ENCODE peak calls at places on chromosome 20, in ten cellular contexts. One of them, this sample, is unnamed.
A peak's percentile ranks its signal among the peaks of the same experiment; 100 is the strongest.

GRCh38 chr20:63702751-63703470 is 4.9 kb downstream of the ARFRP1 start:
- DNase-seq in endothelial cell: no peak
- DNase-seq in dorsolateral prefrontal cortex: no peak
- DNase-seq in mucosa of descending colon: peak; percentile 31
- DNase-seq in uterus: no peak
- DNase-seq in cardiac muscle cell: no peak
- DNase-seq in tibial nerve: no peak
- DNase-seq in mesothelial cell of epicardium: no peak
- DNase-seq in MCF 10A: no peak
- DNase-seq in nephron progenitor cell: no peak
- DNase-seq in this sample: no peak

GRCh38 chr20:56003966-56004365 is 1.4 kb downstream of the CBLN4 start:
- DNase-seq in dorsolateral prefrontal cortex: no peak
- DNase-seq in uterus: peak; percentile 20
- DNase-seq in mucosa of descending colon: no peak
- DNase-seq in endothelial cell: no peak
- DNase-seq in tibial nerve: no peak
- DNase-seq in mesothelial cell of epicardium: no peak
- DNase-seq in MCF 10A: no peak
- DNase-seq in cardiac muscle cell: no peak
- DNase-seq in nephron progenitor cell: no peak
- DNase-seq in this sample: no peak

GRCh38 chr20:48769111-48769879 is 58.5 kb downstream of the PREX1 start:
- DNase-seq in uterus: no peak
- DNase-seq in endothelial cell: no peak
- DNase-seq in nephron progenitor cell: no peak
- DNase-seq in MCF 10A: no peak
- DNase-seq in tibial nerve: no peak
- DNase-seq in mucosa of descending colon: no peak
- DNase-seq in dorsolateral prefrontal cortex: no peak
- DNase-seq in cardiac muscle cell: peak; percentile 62
- DNase-seq in mesothelial cell of epicardium: no peak
- DNase-seq in this sample: no peak

GRCh38 chr20:50753152-50753551 is 21.8 kb downstream of the PARD6B start:
- DNase-seq in endothelial cell: no peak
- DNase-seq in nephron progenitor cell: no peak
- DNase-seq in uterus: no peak
- DNase-seq in dorsolateral prefrontal cortex: no peak
- DNase-seq in cardiac muscle cell: no peak
- DNase-seq in tibial nerve: no peak
- DNase-seq in mucosa of descending colon: no peak
- DNase-seq in MCF 10A: no peak
- DNase-seq in mesothelial cell of epicardium: no peak
- DNase-seq in this sample: no peak

GRCh38 chr20:37492945-37493344 is 28.1 kb upstream of the NNAT start:
- DNase-seq in tibial nerve: no peak
- DNase-seq in cardiac muscle cell: no peak
- DNase-seq in endothelial cell: no peak
- DNase-seq in dorsolateral prefrontal cortex: no peak
- DNase-seq in MCF 10A: no peak
- DNase-seq in nephron progenitor cell: no peak
- DNase-seq in uterus: no peak
- DNase-seq in mucosa of descending colon: no peak
- DNase-seq in mesothelial cell of epicardium: no peak
- DNase-seq in this sample: no peak

GRCh38 chr20:24783631-24784492 is 165.2 kb upstream of the CST7 start:
- DNase-seq in dorsolateral prefrontal cortex: no peak
- DNase-seq in endothelial cell: peak; percentile 30
- DNase-seq in tibial nerve: no peak
- DNase-seq in mucosa of descending colon: no peak
- DNase-seq in MCF 10A: no peak
- DNase-seq in uterus: no peak
- DNase-seq in cardiac muscle cell: no peak
- DNase-seq in mesothelial cell of epicardium: no peak
- DNase-seq in nephron progenitor cell: no peak
- DNase-seq in this sample: no peak

GRCh38 chr20:24993337-24994185 is 1.0 kb upstream of the APMAP start:
- DNase-seq in nephron progenitor cell: no peak
- DNase-seq in endothelial cell: no peak
- DNase-seq in MCF 10A: peak; percentile 52
- DNase-seq in mucosa of descending colon: no peak
- DNase-seq in dorsolateral prefrontal cortex: no peak
- DNase-seq in uterus: no peak
- DNase-seq in cardiac muscle cell: peak; percentile 67
- DNase-seq in mesothelial cell of epicardium: no peak
- DNase-seq in tibial nerve: no peak
- DNase-seq in this sample: no peak

GRCh38 chr20:11852189-11852588 is 65.5 kb upstream of the BTBD3 start:
- DNase-seq in MCF 10A: no peak
- DNase-seq in dorsolateral prefrontal cortex: no peak
- DNase-seq in uterus: no peak
- DNase-seq in nephron progenitor cell: no peak
- DNase-seq in endothelial cell: no peak
- DNase-seq in mucosa of descending colon: no peak
- DNase-seq in mesothelial cell of epicardium: no peak
- DNase-seq in tibial nerve: no peak
- DNase-seq in cardiac muscle cell: no peak
- DNase-seq in this sample: no peak

DNA sequence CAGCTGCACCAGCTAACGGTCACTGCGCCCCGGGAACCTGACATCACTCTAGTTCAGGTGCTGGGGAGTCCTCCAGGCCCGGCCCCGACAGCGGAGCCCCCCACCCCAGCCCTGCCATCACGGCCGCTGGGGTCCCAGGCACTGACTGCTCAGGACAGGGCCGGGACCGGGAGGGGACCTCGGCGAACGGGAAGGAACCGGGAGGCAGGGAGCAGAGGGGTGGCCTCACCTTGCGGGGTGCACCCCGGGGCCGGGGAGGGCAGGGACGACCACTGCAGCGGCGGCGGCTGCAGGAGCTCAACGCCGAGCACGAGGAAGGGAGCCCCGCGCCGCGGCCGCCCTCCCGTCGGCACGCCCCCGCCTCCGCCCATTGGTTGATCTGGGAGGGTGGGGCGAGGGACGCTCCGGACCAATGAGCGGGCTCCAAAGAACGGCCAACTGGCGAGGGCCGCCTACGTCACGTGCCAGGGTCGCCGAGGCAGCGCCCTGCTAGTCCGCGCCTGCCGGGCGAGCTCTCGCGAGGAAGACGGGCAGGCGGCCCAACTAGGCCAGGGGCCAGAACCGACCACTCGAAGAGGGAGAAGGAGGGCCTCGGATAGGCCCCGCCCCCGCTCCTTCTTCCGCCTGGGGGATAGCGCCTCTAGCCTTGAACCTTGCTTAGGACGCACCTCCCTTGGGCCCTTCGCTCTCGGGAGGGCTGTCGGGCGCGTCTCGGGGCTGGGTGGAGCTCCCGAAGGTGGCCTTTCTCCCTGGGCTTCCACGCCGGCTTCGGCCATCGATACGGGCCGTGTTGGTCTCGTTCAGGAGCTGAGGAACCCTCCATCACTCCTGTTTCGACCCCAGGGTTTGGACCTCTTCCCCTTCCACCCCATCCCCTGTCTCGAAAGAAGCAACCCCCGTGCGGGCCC is at the start of gene ADISSP:
- DNase-seq in endothelial cell: peak; percentile 97
- DNase-seq in mesothelial cell of epicardium: peak; percentile 97
- DNase-seq in MCF 10A: peak; percentile 98
- DNase-seq in cardiac muscle cell: peak; percentile 99
- DNase-seq in tibial nerve: peak; percentile 97
- DNase-seq in dorsolateral prefrontal cortex: peak; percentile 99
- DNase-seq in mucosa of descending colon: peak; percentile 100
- DNase-seq in nephron progenitor cell: peak; percentile 96
- DNase-seq in uterus: peak; percentile 99
- DNase-seq in this sample: peak; percentile 95
- TF ChIP-seq CTCF in endothelial cell: no peak
- TF ChIP-seq CTCF in mesothelial cell of epicardium: no peak
- TF ChIP-seq CTCF in MCF 10A: no peak
- TF ChIP-seq CTCF in cardiac muscle cell: peak; percentile 13
- TF ChIP-seq CTCF in tibial nerve: no peak
- TF ChIP-seq CTCF in dorsolateral prefrontal cortex: peak; percentile 47
- TF ChIP-seq CTCF in mucosa of descending colon: no peak
- TF ChIP-seq CTCF in nephron progenitor cell: no peak
- TF ChIP-seq CTCF in uterus: no peak
- TF ChIP-seq CTCF in this sample: no peak

GRCh38 chr20:53914861-53915458 is 155.4 kb downstream of the BCAS1 start:
- DNase-seq in cardiac muscle cell: no peak
- DNase-seq in uterus: no peak
- DNase-seq in dorsolateral prefrontal cortex: no peak
- DNase-seq in endothelial cell: no peak
- DNase-seq in MCF 10A: no peak
- DNase-seq in mucosa of descending colon: no peak
- DNase-seq in nephron progenitor cell: no peak
- DNase-seq in mesothelial cell of epicardium: no peak
- DNase-seq in tibial nerve: no peak
- DNase-seq in this sample: no peak

GRCh38 chr20:53911301-53911700 is 159.1 kb downstream of the BCAS1 start:
- DNase-seq in dorsolateral prefrontal cortex: no peak
- DNase-seq in MCF 10A: no peak
- DNase-seq in cardiac muscle cell: no peak
- DNase-seq in tibial nerve: no peak
- DNase-seq in endothelial cell: no peak
- DNase-seq in mesothelial cell of epicardium: no peak
- DNase-seq in mucosa of descending colon: no peak
- DNase-seq in nephron progenitor cell: no peak
- DNase-seq in uterus: no peak
- DNase-seq in this sample: no peak

GRCh38 chr20:53916173-53916512 is 154.3 kb downstream of the BCAS1 start:
- DNase-seq in MCF 10A: no peak
- DNase-seq in uterus: no peak
- DNase-seq in mucosa of descending colon: no peak
- DNase-seq in nephron progenitor cell: no peak
- DNase-seq in dorsolateral prefrontal cortex: no peak
- DNase-seq in tibial nerve: no peak
- DNase-seq in cardiac muscle cell: no peak
- DNase-seq in mesothelial cell of epicardium: no peak
- DNase-seq in endothelial cell: no peak
- DNase-seq in this sample: no peak

GRCh38 chr20:53915459-53916172 is 154.8 kb downstream of the BCAS1 start:
- DNase-seq in mucosa of descending colon: peak; percentile 96
- DNase-seq in endothelial cell: peak; percentile 96
- DNase-seq in nephron progenitor cell: peak; percentile 96
- DNase-seq in tibial nerve: peak; percentile 98
- DNase-seq in dorsolateral prefrontal cortex: peak; percentile 91
- DNase-seq in cardiac muscle cell: peak; percentile 95
- DNase-seq in uterus: peak; percentile 93
- DNase-seq in MCF 10A: peak; percentile 94
- DNase-seq in mesothelial cell of epicardium: peak; percentile 95
- DNase-seq in this sample: peak; percentile 76

DNA sequence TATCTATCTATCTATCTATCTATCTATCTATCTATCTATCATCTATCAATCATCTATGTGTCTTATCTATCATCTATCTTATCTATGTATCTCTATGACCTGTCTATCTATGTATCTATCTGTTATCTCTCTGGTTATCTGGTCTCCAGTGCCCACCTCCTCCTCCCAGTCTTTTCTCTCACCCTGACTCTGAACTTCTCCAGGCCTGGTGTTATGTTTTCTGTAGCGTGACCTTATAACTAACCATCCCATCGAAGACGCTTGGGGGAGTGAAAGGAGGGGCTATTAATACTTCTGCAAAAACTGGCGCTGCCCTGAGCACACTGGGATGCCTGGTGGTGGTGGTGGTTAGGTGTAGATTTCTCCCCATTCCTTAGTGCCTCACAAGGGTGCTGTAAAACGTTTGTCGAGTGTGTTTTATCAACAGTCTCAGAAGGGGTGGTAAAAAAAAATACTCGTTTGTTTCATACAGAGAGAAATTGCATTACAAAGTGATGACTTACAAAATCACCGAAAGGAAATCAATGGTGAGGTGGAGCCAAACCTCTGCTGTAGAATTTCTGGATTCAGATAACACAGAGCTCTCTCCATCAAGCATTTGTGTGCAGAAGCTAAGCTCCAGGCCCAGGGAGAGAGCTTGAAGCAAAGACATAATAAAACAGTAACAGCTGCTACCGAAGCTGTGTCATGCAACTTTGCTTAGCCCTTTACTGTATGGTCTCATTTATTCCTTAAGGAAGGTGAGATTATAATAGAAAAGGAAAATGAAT is 156.1 kb downstream of the BCAS1 start:
- DNase-seq in mucosa of descending colon: no peak
- DNase-seq in MCF 10A: no peak
- DNase-seq in endothelial cell: no peak
- DNase-seq in nephron progenitor cell: no peak
- DNase-seq in dorsolateral prefrontal cortex: no peak
- DNase-seq in mesothelial cell of epicardium: no peak
- DNase-seq in cardiac muscle cell: peak; percentile 69
- DNase-seq in uterus: no peak
- DNase-seq in tibial nerve: no peak
- DNase-seq in this sample: no peak
- TF ChIP-seq CTCF in mucosa of descending colon: no peak
- TF ChIP-seq CTCF in MCF 10A: no peak
- TF ChIP-seq CTCF in endothelial cell: no peak
- TF ChIP-seq CTCF in nephron progenitor cell: no peak
- TF ChIP-seq CTCF in dorsolateral prefrontal cortex: no peak
- TF ChIP-seq CTCF in mesothelial cell of epicardium: no peak
- TF ChIP-seq CTCF in cardiac muscle cell: peak; percentile 7
- TF ChIP-seq CTCF in uterus: no peak
- TF ChIP-seq CTCF in tibial nerve: no peak
- TF ChIP-seq CTCF in this sample: no peak

GRCh38 chr20:44597516-44597915 is 15.1 kb downstream of the PKIG start:
- DNase-seq in endothelial cell: no peak
- DNase-seq in tibial nerve: no peak
- DNase-seq in nephron progenitor cell: no peak
- DNase-seq in mucosa of descending colon: no peak
- DNase-seq in dorsolateral prefrontal cortex: no peak
- DNase-seq in uterus: no peak
- DNase-seq in MCF 10A: no peak
- DNase-seq in mesothelial cell of epicardium: no peak
- DNase-seq in cardiac muscle cell: no peak
- DNase-seq in this sample: no peak

GRCh38 chr20:44597930-44598329 is 15.6 kb downstream of the PKIG start:
- DNase-seq in mesothelial cell of epicardium: no peak
- DNase-seq in MCF 10A: no peak
- DNase-seq in endothelial cell: no peak
- DNase-seq in tibial nerve: no peak
- DNase-seq in dorsolateral prefrontal cortex: no peak
- DNase-seq in mucosa of descending colon: no peak
- DNase-seq in nephron progenitor cell: no peak
- DNase-seq in uterus: no peak
- DNase-seq in cardiac muscle cell: no peak
- DNase-seq in this sample: no peak

GRCh38 chr20:44599715-44600114 is 17.3 kb downstream of the PKIG start:
- DNase-seq in mucosa of descending colon: no peak
- DNase-seq in mesothelial cell of epicardium: no peak
- DNase-seq in dorsolateral prefrontal cortex: no peak
- DNase-seq in cardiac muscle cell: no peak
- DNase-seq in MCF 10A: no peak
- DNase-seq in endothelial cell: no peak
- DNase-seq in nephron progenitor cell: no peak
- DNase-seq in uterus: no peak
- DNase-seq in tibial nerve: no peak
- DNase-seq in this sample: no peak

GRCh38 chr20:44600301-44600700 is 17.9 kb downstream of the PKIG start:
- DNase-seq in dorsolateral prefrontal cortex: no peak
- DNase-seq in tibial nerve: no peak
- DNase-seq in MCF 10A: no peak
- DNase-seq in nephron progenitor cell: no peak
- DNase-seq in endothelial cell: no peak
- DNase-seq in cardiac muscle cell: no peak
- DNase-seq in uterus: no peak
- DNase-seq in mucosa of descending colon: no peak
- DNase-seq in mesothelial cell of epicardium: no peak
- DNase-seq in this sample: no peak

DNA sequence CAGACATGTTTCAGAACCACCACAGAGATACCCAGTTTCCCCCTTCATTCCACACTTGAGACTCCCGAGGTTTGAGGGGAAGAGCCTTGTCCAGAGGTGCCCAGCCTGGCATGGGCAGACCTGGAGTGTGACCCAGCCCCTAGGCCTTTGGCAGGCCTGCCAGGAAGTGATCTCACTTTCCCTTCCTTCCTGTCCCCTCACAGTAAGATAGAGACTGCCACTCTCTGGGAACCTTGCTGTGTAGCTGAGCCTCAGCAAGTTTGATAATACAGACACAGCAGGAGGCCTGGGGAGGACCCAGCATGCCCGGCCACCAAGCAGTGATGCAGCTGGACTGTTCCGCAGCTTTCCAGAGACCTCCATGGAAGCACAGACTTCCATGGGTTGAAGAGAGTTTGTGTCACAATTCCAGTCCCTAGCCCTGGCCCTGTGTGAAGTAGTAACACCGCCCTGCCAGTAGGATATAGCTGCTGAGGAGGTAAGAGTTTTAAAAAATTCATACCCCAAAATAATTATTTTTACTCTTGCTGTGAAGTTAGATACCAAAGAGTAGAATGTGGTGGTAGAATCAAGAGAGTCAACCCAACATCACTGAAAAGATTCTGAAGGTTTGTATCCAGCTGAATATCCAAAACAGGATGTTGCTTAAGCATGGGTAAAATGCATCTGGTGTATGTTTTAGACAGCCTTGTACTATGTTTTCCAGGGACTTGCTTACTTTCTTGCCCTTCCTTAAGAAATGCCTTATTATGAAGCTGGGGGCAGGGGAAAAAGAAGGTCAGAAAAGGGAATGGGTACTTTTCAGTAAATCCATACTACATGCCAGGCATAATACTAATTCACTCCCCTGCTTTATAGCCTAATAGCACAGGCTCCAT is 16.3 kb downstream of the PKIG start:
- DNase-seq in cardiac muscle cell: peak; percentile 70
- DNase-seq in tibial nerve: no peak
- DNase-seq in uterus: no peak
- DNase-seq in MCF 10A: no peak
- DNase-seq in mucosa of descending colon: no peak
- DNase-seq in dorsolateral prefrontal cortex: no peak
- DNase-seq in endothelial cell: no peak
- DNase-seq in mesothelial cell of epicardium: no peak
- DNase-seq in nephron progenitor cell: no peak
- DNase-seq in this sample: no peak
- TF ChIP-seq CTCF in cardiac muscle cell: peak; percentile 19
- TF ChIP-seq CTCF in tibial nerve: no peak
- TF ChIP-seq CTCF in uterus: no peak
- TF ChIP-seq CTCF in MCF 10A: no peak
- TF ChIP-seq CTCF in mucosa of descending colon: no peak
- TF ChIP-seq CTCF in dorsolateral prefrontal cortex: no peak
- TF ChIP-seq CTCF in endothelial cell: peak; percentile 33
- TF ChIP-seq CTCF in mesothelial cell of epicardium: no peak
- TF ChIP-seq CTCF in nephron progenitor cell: no peak
- TF ChIP-seq CTCF in this sample: no peak

GRCh38 chr20:34078540-34078939 is 33.5 kb downstream of the EIF2S2 start:
- DNase-seq in cardiac muscle cell: no peak
- DNase-seq in tibial nerve: no peak
- DNase-seq in mucosa of descending colon: no peak
- DNase-seq in uterus: no peak
- DNase-seq in endothelial cell: no peak
- DNase-seq in MCF 10A: no peak
- DNase-seq in dorsolateral prefrontal cortex: no peak
- DNase-seq in mesothelial cell of epicardium: no peak
- DNase-seq in nephron progenitor cell: no peak
- DNase-seq in this sample: no peak

GRCh38 chr20:34072778-34073177 is 39.3 kb downstream of the EIF2S2 start:
- DNase-seq in cardiac muscle cell: no peak
- DNase-seq in nephron progenitor cell: no peak
- DNase-seq in tibial nerve: no peak
- DNase-seq in dorsolateral prefrontal cortex: no peak
- DNase-seq in mesothelial cell of epicardium: no peak
- DNase-seq in uterus: no peak
- DNase-seq in endothelial cell: no peak
- DNase-seq in mucosa of descending colon: no peak
- DNase-seq in MCF 10A: no peak
- DNase-seq in this sample: no peak

GRCh38 chr20:34074101-34074760 is 37.8 kb downstream of the EIF2S2 start:
- DNase-seq in endothelial cell: no peak
- DNase-seq in uterus: no peak
- DNase-seq in mucosa of descending colon: no peak
- DNase-seq in mesothelial cell of epicardium: no peak
- DNase-seq in MCF 10A: no peak
- DNase-seq in tibial nerve: no peak
- DNase-seq in dorsolateral prefrontal cortex: no peak
- DNase-seq in cardiac muscle cell: no peak
- DNase-seq in nephron progenitor cell: no peak
- DNase-seq in this sample: no peak

GRCh38 chr20:34076952-34077351 is 35.1 kb downstream of the EIF2S2 start:
- DNase-seq in dorsolateral prefrontal cortex: no peak
- DNase-seq in MCF 10A: no peak
- DNase-seq in endothelial cell: no peak
- DNase-seq in uterus: no peak
- DNase-seq in mesothelial cell of epicardium: no peak
- DNase-seq in cardiac muscle cell: no peak
- DNase-seq in tibial nerve: no peak
- DNase-seq in mucosa of descending colon: no peak
- DNase-seq in nephron progenitor cell: no peak
- DNase-seq in this sample: no peak

DNA sequence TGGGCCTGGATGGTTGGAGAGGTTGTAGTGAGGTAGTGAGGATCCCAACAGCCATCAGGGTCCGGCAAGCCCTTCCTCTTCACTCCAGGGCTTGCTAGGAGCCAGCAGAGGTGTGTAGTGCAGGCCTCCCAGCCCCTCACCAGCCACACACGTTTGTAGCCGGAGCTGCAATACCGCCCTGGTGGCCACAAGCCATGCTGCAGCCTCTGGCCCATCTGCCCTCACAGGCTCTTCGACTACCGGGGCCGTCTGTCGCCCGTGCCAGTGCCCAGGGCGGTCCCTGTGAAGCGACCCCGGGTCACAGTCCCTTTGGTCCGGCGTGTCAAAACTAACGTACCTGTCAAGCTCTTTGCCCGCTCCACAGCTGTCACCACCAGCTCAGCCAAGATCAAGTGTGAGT is 36.4 kb downstream of the EIF2S2 start:
- DNase-seq in endothelial cell: no peak
- DNase-seq in dorsolateral prefrontal cortex: no peak
- DNase-seq in MCF 10A: no peak
- DNase-seq in tibial nerve: no peak
- DNase-seq in mucosa of descending colon: no peak
- DNase-seq in uterus: no peak
- DNase-seq in mesothelial cell of epicardium: no peak
- DNase-seq in nephron progenitor cell: no peak
- DNase-seq in cardiac muscle cell: no peak
- DNase-seq in this sample: no peak
- TF ChIP-seq CTCF in endothelial cell: peak; percentile 24
- TF ChIP-seq CTCF in dorsolateral prefrontal cortex: no peak
- TF ChIP-seq CTCF in MCF 10A: peak; percentile 7
- TF ChIP-seq CTCF in tibial nerve: no peak
- TF ChIP-seq CTCF in mucosa of descending colon: no peak
- TF ChIP-seq CTCF in uterus: no peak
- TF ChIP-seq CTCF in mesothelial cell of epicardium: peak; percentile 52
- TF ChIP-seq CTCF in nephron progenitor cell: no peak
- TF ChIP-seq CTCF in cardiac muscle cell: peak; percentile 10
- TF ChIP-seq CTCF in this sample: no peak

This sample was measured in activated B cell treated with CpG ODN at 0.5 μM for 24 hours.